ENCODE peak calls at places on chromosomes 3 and 15, in ten cellular contexts. O is K562, Y is NB4, B is Peyer's patch, W is body of pancreas, X is IMR-90, C is stomach, U is thyroid gland, N is GM12878, E is A549. F is an unnamed sample.

GRCh38 chr3:71062920-71063767 is 520.4 kb downstream of the FOXP1 start:
- DNase-seq in B (no peak), N (no peak), C (no peak), U (no peak), Y (peak), X (peak), W (no peak), E (no peak), O (peak), F (no peak)

GRCh38 chr15:100929641-100930042 is 10.5 kb downstream of the LRRK1 start:
- DNase-seq in N (no peak), C (no peak), Y (no peak), B (peak), X (no peak), O (no peak), U (no peak), E (no peak), W (no peak), F (no peak)

GRCh38 chr15:60002528-60003218 is 1.4 kb upstream of the FOXB1 start:
- DNase-seq in N (no peak), E (no peak), W (no peak), B (no peak), Y (no peak), C (no peak), X (peak), U (no peak), O (no peak), F (no peak)

GRCh38 chr3:58529516-58530353 is 7.3 kb downstream of the ACOX2 start:
- DNase-seq in E (peak), W (no peak), O (peak), Y (peak), X (no peak), U (no peak), C (no peak), N (no peak), B (no peak), F (no peak)

GRCh38 chr3:171781711-171782127 is 28.6 kb downstream of the PLD1 start:
- DNase-seq in Y (no peak), C (no peak), U (no peak), E (no peak), X (peak), O (no peak), N (no peak), W (no peak), B (no peak), F (no peak)

GRCh38 chr3:61828158-61828874 is 266.9 kb downstream of the PTPRG start:
- DNase-seq in X (no peak), C (no peak), U (no peak), E (no peak), N (no peak), B (no peak), Y (no peak), W (no peak), O (no peak), F (no peak)

GRCh38 chr15:64466408-64467116 is 6.2 kb downstream of the ZNF609 start:
- DNase-seq in E (no peak), C (no peak), Y (no peak), U (no peak), X (no peak), B (no peak), W (no peak), O (peak), N (no peak), F (no peak)

GRCh38 chr3:183085634-183086390 is 13.5 kb downstream of the MCCC1 start:
- DNase-seq in B (no peak), U (no peak), C (no peak), E (peak), X (peak), Y (peak), W (peak), N (no peak), O (peak), F (peak)

GRCh38 chr3:150825192-150825915 is 62.4 kb upstream of the SIAH2 start:
- DNase-seq in C (no peak), O (no peak), E (no peak), W (no peak), X (no peak), U (peak), B (no peak), N (no peak), Y (no peak), F (no peak)

GRCh38 chr3:129629011-129629410 is 22.5 kb upstream of the PLXND1 start:
- DNase-seq in Y (no peak), U (no peak), O (no peak), N (no peak), W (no peak), C (no peak), E (no peak), B (no peak), X (no peak), F (no peak)

GRCh38 chr3:139937674-139938279 is 2.8 kb downstream of the CLSTN2 start:
- DNase-seq in X (peak), W (peak), U (peak), O (peak), Y (peak), N (no peak), E (peak), B (peak), C (peak), F (no peak)

GRCh38 chr3:126540342-126540849 is 16.4 kb downstream of the CHST13 start:
- DNase-seq in B (peak), X (peak), U (peak), W (no peak), O (peak), N (no peak), Y (peak), E (peak), C (no peak), F (peak)

GRCh38 chr3:49593046-49593445 is 38.8 kb downstream of the BSN start:
- DNase-seq in W (no peak), X (peak), C (no peak), Y (no peak), B (no peak), E (peak), N (no peak), U (no peak), O (no peak), F (no peak)

GRCh38 chr3:157541506-157542236 is 38.5 kb upstream of the VEPH1 start:
- DNase-seq in B (no peak), U (no peak), E (no peak), C (no peak), X (no peak), Y (no peak), W (no peak), O (no peak), N (no peak), F (no peak)

GRCh38 chr3:157542711-157543485 is 39.7 kb upstream of the VEPH1 start:
- DNase-seq in B (peak), X (peak), O (no peak), W (peak), E (peak), N (no peak), C (peak), Y (no peak), U (peak), F (no peak)

GRCh38 chr3:157540656-157541055 is 37.4 kb upstream of the VEPH1 start:
- DNase-seq in O (no peak), C (no peak), X (no peak), E (no peak), Y (no peak), W (no peak), N (no peak), B (no peak), U (no peak), F (no peak)

GRCh38 chr3:157544501-157545139 is 41.4 kb upstream of the VEPH1 start:
- DNase-seq in Y (no peak), B (no peak), W (no peak), O (no peak), C (no peak), E (peak), U (peak), N (no peak), X (peak), F (no peak)

DNA sequence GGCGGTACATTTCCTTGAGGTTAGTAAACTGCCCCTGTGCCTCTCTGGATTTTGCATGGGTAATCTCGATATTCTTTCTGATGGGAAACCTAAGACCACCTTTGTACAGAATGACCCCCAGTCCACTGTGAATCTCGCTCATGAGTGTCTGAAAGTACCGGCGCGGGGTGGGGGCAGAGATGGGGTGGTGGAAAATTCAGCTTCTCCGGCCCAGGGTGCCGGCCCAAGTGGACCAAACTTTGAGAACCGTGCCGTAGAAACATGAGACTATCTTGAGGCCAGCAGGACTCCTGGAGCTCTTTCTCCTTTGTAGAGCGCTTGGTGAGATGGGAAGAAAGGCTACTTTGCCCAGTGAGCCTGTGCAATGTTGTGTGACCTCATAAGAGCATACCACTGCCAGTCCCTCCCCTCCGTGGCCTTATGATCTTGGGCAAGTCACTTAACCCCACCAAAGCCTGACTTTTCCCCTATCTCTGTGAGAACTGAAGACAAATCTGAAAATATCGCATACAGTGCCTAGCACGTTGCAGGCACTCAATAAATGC is 40.3 kb upstream of the VEPH1 start:
- DNase-seq in O (no peak), X (no peak), N (no peak), C (no peak), U (peak), Y (no peak), E (no peak), B (no peak), W (no peak), F (no peak)
- H3K4me3 ChIP-seq in O (no peak), X (peak), N (no peak), C (peak), U (peak), Y (no peak), E (peak), B (peak), W (peak), F (peak)

DNA sequence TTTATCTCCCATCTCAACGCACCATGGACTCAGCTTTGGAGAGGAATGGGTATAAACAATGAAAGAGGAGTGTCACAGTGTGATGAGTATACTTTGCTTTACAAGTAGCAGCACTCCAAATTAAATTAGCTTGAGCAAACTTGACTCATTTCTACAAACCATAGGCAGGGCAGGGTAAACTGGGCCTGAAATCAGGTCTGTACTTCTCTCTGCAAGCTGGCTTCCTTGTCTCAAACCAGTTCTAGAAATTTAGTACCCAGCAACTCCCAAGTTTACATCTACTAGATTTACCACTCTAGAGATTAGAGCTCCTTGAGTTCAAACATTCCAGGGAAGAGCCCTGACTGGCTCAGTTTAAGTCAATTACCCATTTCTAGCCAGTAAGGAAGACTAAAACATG is 37.4 kb upstream of the NEO1 start:
- DNase-seq in O (no peak), E (no peak), Y (no peak), X (no peak), N (no peak), U (no peak), C (no peak), W (no peak), B (no peak), F (no peak)
- TF ChIP-seq POLR2A in O (no peak), E (no peak), Y (no peak), X (no peak), N (no peak), U (no peak), C (no peak), W (no peak), B (no peak), F (no peak)

DNA sequence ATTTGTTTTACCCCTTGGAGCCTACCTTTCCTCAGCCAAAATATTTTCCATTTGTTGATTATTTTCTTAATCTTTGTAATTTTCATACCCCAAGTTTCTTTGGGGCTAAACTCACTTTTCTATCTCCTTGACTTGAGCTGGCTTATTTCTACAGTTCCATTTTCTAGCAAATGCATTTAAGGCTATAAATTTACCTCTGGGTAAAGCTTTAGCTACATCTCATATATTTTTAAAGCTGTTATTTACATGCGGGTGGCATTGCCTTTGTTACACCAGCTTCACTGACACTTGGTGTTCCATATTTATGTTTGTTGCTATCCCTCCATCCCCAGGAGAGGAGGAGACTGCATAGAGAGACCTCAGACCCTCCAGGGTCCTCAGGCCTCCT is 136.3 kb downstream of the NUP210 start:
- DNase-seq in N (no peak), O (no peak), U (no peak), B (no peak), E (no peak), X (no peak), Y (no peak), C (no peak), W (no peak), F (no peak)
- H3K4me3 ChIP-seq in N (no peak), O (no peak), U (no peak), B (no peak), E (peak), X (no peak), Y (no peak), C (no peak), W (no peak), F (no peak)

DNA sequence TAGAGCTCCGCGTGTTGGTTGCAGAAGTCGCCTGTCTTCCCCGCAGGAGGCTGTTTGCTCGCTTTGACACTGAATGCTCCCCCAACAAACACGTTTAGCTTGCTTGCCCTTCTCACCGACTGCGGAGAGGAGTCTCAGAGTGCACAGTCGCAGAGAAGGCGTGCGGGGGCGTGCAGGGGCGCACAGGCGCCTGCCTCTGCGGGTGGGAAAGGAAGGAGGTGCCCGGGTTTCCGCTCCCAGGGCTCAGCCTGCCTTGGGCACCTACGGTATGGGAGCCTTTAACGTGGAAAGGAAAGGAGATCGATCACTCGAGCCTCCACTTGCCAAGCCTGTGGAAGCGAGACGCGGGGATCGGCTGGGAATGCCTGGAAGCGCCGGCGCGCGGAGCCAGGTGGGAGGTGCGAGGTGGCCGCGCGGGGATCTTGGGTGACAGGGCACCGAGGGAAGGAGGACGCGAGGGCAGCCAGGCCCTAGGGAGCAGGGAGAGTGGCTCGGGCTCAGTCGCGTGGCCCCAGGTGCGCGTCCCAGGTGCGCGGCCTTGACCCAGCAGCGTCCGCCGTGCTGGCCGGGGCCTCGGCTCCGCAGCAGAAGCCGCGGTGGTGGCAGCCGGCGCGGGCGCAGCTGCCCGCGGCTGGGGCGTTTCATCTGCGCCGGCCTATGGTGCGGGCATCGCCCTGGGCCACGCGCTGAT is at the start of gene FAN1:
- DNase-seq in B (peak), X (peak), E (peak), W (peak), Y (peak), O (peak), N (peak), U (peak), C (peak), F (peak)
- TF ChIP-seq POLR2A in B (peak), X (no peak), E (peak), W (peak), Y (peak), O (peak), N (peak), U (peak), C (no peak), F (no peak)

GRCh38 chr15:66505818-66506217 is 692 bp downstream of the ZWILCH start:
- DNase-seq in Y (no peak), W (no peak), X (no peak), O (no peak), C (no peak), B (no peak), E (no peak), N (no peak), U (no peak), F (no peak)
- H3K4me3 ChIP-seq in Y (peak), W (no peak), X (peak), O (peak), C (peak), B (peak), E (peak), N (peak), U (no peak), F (peak)

F was measured in spleen.